ENCODE peak calls at places on chromosomes 11 and 22, in four cellular contexts. One of them, this sample, is unnamed.

GRCh38 chr11:131868769-131869482 is 498.5 kb downstream of the NTM start:
- DNase-seq in A549: no peak
- DNase-seq in K562: no peak
- DNase-seq in HepG2: no peak
- DNase-seq in this sample: no peak

GRCh38 chr11:103736323-103736722 is 300.1 kb upstream of the DDI1 start:
- DNase-seq in A549: no peak
- DNase-seq in K562: no peak
- DNase-seq in HepG2: no peak
- DNase-seq in this sample: no peak

GRCh38 chr11:113034591-113034990 is 73.4 kb downstream of the NCAM1 start:
- DNase-seq in A549: no peak
- DNase-seq in K562: no peak
- DNase-seq in HepG2: no peak
- DNase-seq in this sample: no peak

GRCh38 chr22:25908212-25908611 is 166.2 kb downstream of the MYO18B start:
- DNase-seq in A549: no peak
- DNase-seq in K562: no peak
- DNase-seq in HepG2: no peak
- DNase-seq in this sample: no peak

GRCh38 chr11:27514558-27514957 is 8.0 kb upstream of the LIN7C start:
- DNase-seq in A549: no peak
- DNase-seq in K562: no peak
- DNase-seq in HepG2: no peak
- DNase-seq in this sample: no peak

GRCh38 chr11:70142171-70142875 is 60.8 kb upstream of the FADD start:
- DNase-seq in A549: peak
- DNase-seq in K562: peak
- DNase-seq in HepG2: no peak
- DNase-seq in this sample: no peak

GRCh38 chr11:102470257-102470656 is 17.7 kb upstream of the TMEM123 start:
- DNase-seq in A549: no peak
- DNase-seq in K562: no peak
- DNase-seq in HepG2: no peak
- DNase-seq in this sample: no peak

GRCh38 chr11:93225642-93226041 is 27.9 kb upstream of the SLC36A4 start:
- DNase-seq in A549: peak
- DNase-seq in K562: peak
- DNase-seq in HepG2: no peak
- DNase-seq in this sample: no peak

GRCh38 chr11:33766085-33766484 is 8.2 kb downstream of the FBXO3 start:
- DNase-seq in A549: no peak
- DNase-seq in K562: no peak
- DNase-seq in HepG2: no peak
- DNase-seq in this sample: no peak

GRCh38 chr22:19579880-19580279 is 55.7 kb upstream of the CLDN5 start:
- DNase-seq in A549: no peak
- DNase-seq in K562: peak
- DNase-seq in HepG2: no peak
- DNase-seq in this sample: no peak

GRCh38 chr11:1883342-1884122 is 8.2 kb downstream of the PRR33 start:
- DNase-seq in A549: no peak
- DNase-seq in K562: no peak
- DNase-seq in HepG2: no peak
- DNase-seq in this sample: no peak

DNA sequence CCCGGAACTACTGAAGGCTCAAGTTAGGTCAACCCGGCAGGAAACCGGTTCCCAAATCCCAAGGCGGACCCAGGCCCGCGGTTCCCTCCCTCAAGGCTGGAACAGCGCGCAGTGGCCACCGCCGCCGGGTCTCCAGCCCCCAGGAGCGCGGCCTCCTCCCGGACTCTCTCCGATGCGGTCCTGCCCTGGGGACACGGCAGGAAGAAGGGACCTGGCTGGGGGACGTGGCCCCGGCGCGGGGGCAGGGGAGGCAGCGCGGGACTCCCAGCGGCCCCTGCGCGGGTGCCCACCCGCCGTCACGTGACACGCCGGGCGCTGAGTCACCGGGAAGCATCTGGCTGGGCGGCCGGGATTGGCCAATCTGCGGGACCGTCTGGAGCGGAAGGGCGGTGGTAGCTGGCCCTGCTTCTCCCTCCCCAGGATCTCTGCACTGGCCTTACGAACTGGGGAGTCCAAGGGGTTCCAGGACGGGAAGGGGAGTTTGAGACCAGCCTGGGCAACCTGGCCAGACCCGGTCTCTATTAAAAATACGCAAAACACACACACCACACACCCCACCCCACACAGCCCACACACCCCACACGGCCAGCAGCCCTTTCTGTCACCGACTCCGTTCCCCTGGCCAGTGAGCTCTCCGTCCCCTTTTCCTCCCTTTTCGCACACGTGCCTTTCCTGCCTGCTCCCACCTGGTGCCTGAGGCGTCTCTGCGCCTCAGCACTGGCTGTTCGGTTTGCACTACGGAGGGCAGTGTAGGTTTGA is 21.4 kb upstream of the MALAT1 start:
- DNase-seq in A549: peak
- DNase-seq in K562: peak
- DNase-seq in HepG2: peak
- DNase-seq in this sample: peak
- TF ChIP-seq NR3C1 in A549: no peak
- TF ChIP-seq NR3C1 in K562: no peak
- TF ChIP-seq NR3C1 in HepG2: no peak
- TF ChIP-seq NR3C1 in this sample: no peak

DNA sequence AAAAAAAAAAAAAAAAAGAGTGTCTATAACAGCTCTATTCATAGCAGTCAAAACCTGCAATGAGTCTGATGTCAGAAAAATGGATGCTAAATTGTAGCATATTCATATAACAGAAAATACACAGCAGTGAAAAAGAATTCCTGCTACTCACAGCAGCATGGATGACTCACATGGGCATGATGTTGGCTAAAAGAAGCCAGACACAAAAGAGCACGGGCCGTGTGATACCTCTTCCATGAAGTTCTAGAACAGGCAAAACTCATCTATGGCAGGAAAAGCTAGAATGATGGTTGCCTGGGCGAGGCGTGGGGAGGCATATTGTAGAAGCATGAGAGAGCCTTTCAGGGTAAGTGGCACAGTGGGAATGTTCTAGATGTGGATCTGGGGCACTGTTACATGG is 18.9 kb downstream of the PLAAT3 start:
- DNase-seq in A549: no peak
- DNase-seq in K562: no peak
- DNase-seq in HepG2: no peak
- DNase-seq in this sample: no peak
- TF ChIP-seq NR3C1 in A549: no peak
- TF ChIP-seq NR3C1 in K562: no peak
- TF ChIP-seq NR3C1 in HepG2: no peak
- TF ChIP-seq NR3C1 in this sample: no peak

GRCh38 chr11:16785520-16786128 is 47.2 kb downstream of the C11orf58 start:
- DNase-seq in A549: peak
- DNase-seq in K562: peak
- DNase-seq in HepG2: peak
- DNase-seq in this sample: peak
- TF ChIP-seq NR3C1 in A549: no peak
- TF ChIP-seq NR3C1 in K562: no peak
- TF ChIP-seq NR3C1 in HepG2: no peak
- TF ChIP-seq NR3C1 in this sample: no peak

DNA sequence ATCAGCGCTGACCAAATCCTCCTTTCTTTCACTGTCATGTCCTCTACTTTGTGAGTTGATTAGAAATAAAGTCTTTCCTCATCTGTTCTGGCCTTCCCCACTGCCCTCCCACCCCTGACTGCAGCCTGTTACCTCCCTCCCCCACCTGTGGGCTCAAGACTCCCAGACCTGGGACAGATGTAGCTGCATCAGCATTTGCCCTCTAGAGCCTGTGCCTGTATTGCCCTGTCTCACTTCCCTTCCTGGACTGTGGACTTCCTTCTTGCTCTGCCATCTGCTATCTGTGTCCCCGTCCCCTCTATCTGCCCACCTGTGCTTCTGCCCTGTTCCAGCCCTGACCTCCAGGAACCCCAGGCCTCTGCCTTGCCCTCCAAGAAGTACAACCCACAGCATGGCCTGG is 122.5 kb downstream of the GALNT18 start:
- DNase-seq in A549: no peak
- DNase-seq in K562: no peak
- DNase-seq in HepG2: no peak
- DNase-seq in this sample: no peak
- TF ChIP-seq NR3C1 in A549: no peak
- TF ChIP-seq NR3C1 in K562: no peak
- TF ChIP-seq NR3C1 in HepG2: no peak
- TF ChIP-seq NR3C1 in this sample: no peak

DNA sequence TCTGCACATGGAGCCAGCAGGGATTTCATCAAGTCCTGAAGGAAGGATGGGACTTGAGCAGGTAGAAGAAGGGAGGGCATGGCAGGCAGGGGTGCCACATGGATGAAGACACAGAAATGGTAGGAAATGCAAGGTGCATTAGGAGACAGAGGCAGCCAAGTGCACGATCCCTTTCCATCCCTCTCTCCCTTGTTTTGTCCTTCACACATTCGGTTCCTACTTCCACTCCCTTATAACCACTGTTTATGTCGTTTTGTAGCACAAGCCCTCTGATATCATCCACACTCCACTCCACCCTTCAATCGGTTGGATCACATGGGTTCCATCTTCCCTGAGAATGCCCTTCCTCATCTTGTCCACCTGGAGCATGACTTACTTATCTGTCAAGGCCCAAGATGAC is 35.2 kb downstream of the IFT27 start:
- DNase-seq in A549: no peak
- DNase-seq in K562: no peak
- DNase-seq in HepG2: no peak
- DNase-seq in this sample: no peak
- TF ChIP-seq NR3C1 in A549: no peak
- TF ChIP-seq NR3C1 in K562: no peak
- TF ChIP-seq NR3C1 in HepG2: no peak
- TF ChIP-seq NR3C1 in this sample: no peak

GRCh38 chr11:68825603-68826002 is 16.1 kb downstream of the CPT1A start:
- DNase-seq in A549: peak
- DNase-seq in K562: peak
- DNase-seq in HepG2: peak
- DNase-seq in this sample: peak
- TF ChIP-seq NR3C1 in A549: no peak
- TF ChIP-seq NR3C1 in K562: no peak
- TF ChIP-seq NR3C1 in HepG2: no peak
- TF ChIP-seq NR3C1 in this sample: no peak

This sample was measured in WTC11.